ENCODE peak calls at places on chromosome 12, in four cellular contexts. R, L, I and K are unnamed samples.

GRCh38 chr12:13181375-13182070 is 15.0 kb upstream of the EMP1 start:
- DNase-seq in R (no peak), L (no peak), I (no peak), K (no peak)

GRCh38 chr12:130606245-130606644 is 109.9 kb downstream of the RIMBP2 start:
- DNase-seq in R (no peak), L (no peak), I (no peak), K (peak; percentile 40)

GRCh38 chr12:130119241-130119861 is 42.9 kb upstream of the FZD10 start:
- DNase-seq in R (no peak), L (no peak), I (no peak), K (no peak)

GRCh38 chr12:10191865-10192264 is 13.0 kb downstream of the TMEM52B start:
- DNase-seq in R (no peak), L (no peak), I (no peak), K (no peak)

GRCh38 chr12:9065607-9065856 is 50.2 kb downstream of the A2M start:
- DNase-seq in R (no peak), L (peak; percentile 11), I (no peak), K (no peak)

GRCh38 chr12:113524495-113524894 is 52.8 kb upstream of the LHX5 start:
- DNase-seq in R (no peak), L (no peak), I (no peak), K (no peak)

GRCh38 chr12:25972783-25973182 is 14.3 kb downstream of the RASSF8 start:
- DNase-seq in R (no peak), L (no peak), I (no peak), K (no peak)

GRCh38 chr12:91180577-91180976 is 2.0 kb downstream of the DCN start:
- DNase-seq in R (no peak), L (no peak), I (no peak), K (no peak)

GRCh38 chr12:122021822-122022392 is at the start of gene BCL7A:
- DNase-seq in R (peak; percentile 47), L (peak; percentile 15), I (peak; percentile 85), K (peak; percentile 74)

GRCh38 chr12:18141583-18141982 is 51.6 kb upstream of the RERGL start:
- DNase-seq in R (no peak), L (no peak), I (no peak), K (no peak)

GRCh38 chr12:69879007-69879960 is 54.3 kb downstream of the MYRFL start:
- DNase-seq in R (peak; percentile 76), L (peak; percentile 51), I (peak; percentile 67), K (peak; percentile 72)

GRCh38 chr12:3299929-3300832 is 190.8 kb upstream of the PRMT8 start:
- DNase-seq in R (peak; percentile 74), L (peak; percentile 72), I (peak; percentile 96), K (peak; percentile 41)

GRCh38 chr12:23472329-23472971 is 477.0 kb downstream of the SOX5 start:
- DNase-seq in R (no peak), L (no peak), I (no peak), K (no peak)

GRCh38 chr12:56803750-56804149 is 40.6 kb downstream of the HSD17B6 start:
- DNase-seq in R (no peak), L (no peak), I (peak; percentile 61), K (no peak)

GRCh38 chr12:7059780-7060179 is 738 bp upstream of the C1S start:
- DNase-seq in R (no peak), L (no peak), I (no peak), K (no peak)

GRCh38 chr12:109677323-109677722 is 36.3 kb upstream of the FAM222A start:
- DNase-seq in R (no peak), L (no peak), I (no peak), K (no peak)

GRCh38 chr12:56728139-56728861 is 3.2 kb upstream of the NACA start:
- DNase-seq in R (no peak), L (no peak), I (no peak), K (no peak)

GRCh38 chr12:6201199-6201608 is 1.0 kb downstream of the CD9 start:
- DNase-seq in R (peak; percentile 68), L (no peak), I (peak; percentile 62), K (no peak)

GRCh38 chr12:22631863-22632463 is 7.0 kb downstream of the ETNK1 start:
- DNase-seq in R (peak; percentile 23), L (no peak), I (no peak), K (no peak)

DNA sequence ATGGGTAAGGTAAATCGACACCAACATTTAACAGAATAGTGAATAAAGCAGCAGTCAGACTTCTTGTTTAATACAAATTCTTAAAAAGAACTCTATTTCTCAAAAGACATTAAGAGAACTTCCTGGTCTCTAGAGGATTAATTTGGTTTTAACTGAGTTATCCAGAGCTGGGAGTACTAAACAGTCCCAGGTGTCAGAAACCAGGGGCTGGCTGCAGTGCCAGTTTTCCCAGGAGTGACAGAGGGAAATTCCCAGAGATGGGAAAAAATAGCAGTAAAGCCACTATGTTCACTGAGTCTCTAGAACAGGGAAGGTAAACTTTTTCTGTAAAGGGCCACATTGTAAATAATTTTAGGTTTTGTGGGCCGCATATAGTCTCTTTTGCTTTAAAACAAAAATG is 8.8 kb downstream of the ATP5MC2 start:
- DNase-seq in R (no peak), L (no peak), I (no peak), K (no peak)
- H3K27ac ChIP-seq in R (no peak overlapping the region), L (no peak overlapping the region), I (peak overlapping the region; percentile 53), K (no peak overlapping the region)

GRCh38 chr12:16021666-16022065 is 110.5 kb downstream of the DERA start:
- DNase-seq in R (no peak), L (no peak), I (no peak), K (no peak)

GRCh38 chr12:16021026-16021425 is 109.9 kb downstream of the DERA start:
- DNase-seq in R (no peak), L (no peak), I (no peak), K (no peak)

GRCh38 chr12:16016748-16017147 is 105.6 kb downstream of the DERA start:
- DNase-seq in R (no peak), L (no peak), I (no peak), K (no peak)

GRCh38 chr12:16020034-16020433 is 108.9 kb downstream of the DERA start:
- DNase-seq in R (no peak), L (no peak), I (no peak), K (no peak)

DNA sequence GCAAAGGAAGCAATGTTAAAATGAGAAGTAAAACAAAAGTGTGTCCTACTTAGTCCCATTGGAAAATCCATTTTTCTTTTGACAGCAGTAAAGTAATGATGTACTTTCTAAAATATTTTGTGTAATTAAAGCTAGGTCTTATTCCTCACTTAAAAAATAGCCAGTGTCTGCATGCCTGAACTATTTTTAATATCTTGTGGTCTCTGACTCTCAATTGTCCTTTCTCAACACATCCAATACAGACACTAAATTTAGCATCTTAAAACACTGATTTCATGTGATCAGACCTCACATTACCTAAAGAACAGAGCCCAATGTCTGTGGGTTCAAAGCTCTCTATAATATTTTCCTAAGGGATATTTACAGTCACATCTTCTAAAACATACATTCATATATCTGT is 108.0 kb downstream of the DERA start:
- DNase-seq in R (no peak), L (no peak), I (no peak), K (no peak)
- H3K27ac ChIP-seq in R (no peak overlapping the region), L (no peak overlapping the region), I (no peak overlapping the region), K (no peak overlapping the region)

GRCh38 chr12:11705010-11705409 is 55.5 kb downstream of the ETV6 start:
- DNase-seq in R (peak; percentile 14), L (peak; percentile 69), I (no peak), K (no peak)

GRCh38 chr12:11709513-11709912 is 60.0 kb downstream of the ETV6 start:
- DNase-seq in R (no peak), L (no peak), I (no peak), K (no peak)

GRCh38 chr12:11704094-11704493 is 54.6 kb downstream of the ETV6 start:
- DNase-seq in R (no peak), L (no peak), I (no peak), K (no peak)

GRCh38 chr12:11707535-11707934 is 58.1 kb downstream of the ETV6 start:
- DNase-seq in R (no peak), L (no peak), I (no peak), K (no peak)

DNA sequence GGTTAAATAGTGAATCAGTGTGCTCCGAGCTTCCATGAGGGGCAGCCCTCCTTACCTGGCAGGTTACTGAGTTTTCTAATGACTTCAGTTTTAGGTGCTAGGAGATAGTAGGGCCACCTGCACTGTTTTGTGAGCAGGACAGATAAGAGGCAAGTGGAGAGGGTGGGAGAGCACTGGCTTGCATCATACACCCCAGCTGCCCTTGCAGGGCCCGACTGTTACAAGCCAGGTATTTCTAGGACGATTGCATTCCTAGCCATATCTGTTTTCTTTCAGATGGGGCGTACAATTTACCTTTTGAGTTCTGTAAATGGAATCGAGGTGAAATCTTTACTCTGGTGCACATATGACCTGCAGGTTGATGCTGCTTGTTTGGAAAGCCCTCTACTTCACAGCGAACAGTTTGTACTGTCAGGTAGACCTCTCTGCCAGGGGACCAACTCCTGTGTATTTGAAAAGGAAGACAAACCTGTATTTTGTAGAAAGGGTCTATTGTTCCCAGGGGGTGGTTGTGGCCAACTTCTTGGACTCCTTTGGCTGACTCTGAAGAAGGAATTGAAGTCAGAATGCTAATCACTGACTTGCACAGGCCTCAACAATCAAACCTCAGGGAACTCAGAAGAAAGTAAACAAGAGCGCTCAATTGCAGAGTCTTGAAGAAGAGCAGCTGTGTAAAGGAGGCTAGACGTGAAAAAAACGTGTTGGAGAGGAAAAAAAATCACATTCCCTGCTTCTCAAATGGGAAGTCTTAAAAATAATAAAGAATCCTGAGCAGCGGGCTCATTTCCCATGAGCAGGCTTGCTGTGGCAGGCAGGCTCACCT is 57.2 kb downstream of the ETV6 start:
- DNase-seq in R (no peak), L (peak; percentile 42), I (no peak), K (no peak)
- H3K27ac ChIP-seq in R (no peak overlapping the region), L (no peak overlapping the region), I (no peak overlapping the region), K (no peak overlapping the region)

GRCh38 chr12:107645630-107646333 is 39.8 kb upstream of the PWP1 start:
- DNase-seq in R (no peak), L (no peak), I (peak; percentile 57), K (peak; percentile 18)
- H3K27ac ChIP-seq in R (no peak overlapping the region), L (no peak overlapping the region), I (no peak overlapping the region), K (no peak overlapping the region)

DNA sequence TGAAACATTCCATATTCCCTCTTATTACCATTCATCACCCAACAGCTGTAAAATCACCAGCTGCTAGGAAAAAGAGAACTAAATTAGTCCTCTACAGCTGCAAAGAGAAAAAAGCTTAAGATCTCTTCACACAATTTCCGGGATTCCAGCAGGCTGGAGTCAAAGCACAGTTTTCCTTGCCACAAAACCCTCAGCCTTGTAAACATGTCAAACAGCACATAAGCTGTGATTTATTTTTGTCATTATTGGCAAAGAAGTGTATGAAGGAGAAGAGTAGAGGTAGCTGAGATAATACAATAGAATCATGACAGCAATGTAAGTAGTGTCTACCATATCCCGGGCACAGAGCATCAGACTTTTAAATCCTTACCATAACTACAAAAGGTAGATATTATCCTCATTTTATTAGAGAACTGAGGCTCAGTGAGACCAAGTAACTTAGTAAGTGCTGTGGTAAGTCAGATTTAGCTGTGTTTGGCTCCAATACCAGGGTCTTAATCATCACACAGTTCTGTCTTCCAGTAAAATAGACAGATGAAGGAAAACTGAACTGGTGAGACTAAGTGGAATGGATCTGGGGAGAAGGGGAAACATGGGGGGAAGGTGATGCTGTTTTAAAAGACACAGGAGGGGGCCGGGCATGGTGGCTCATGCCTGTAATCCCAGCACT is 57.3 kb downstream of the NTN4 start:
- DNase-seq in R (no peak), L (no peak), I (no peak), K (no peak)
- H3K27ac ChIP-seq in R (no peak overlapping the region), L (no peak overlapping the region), I (peak overlapping the region; percentile 41), K (peak overlapping the region; percentile 2)

GRCh38 chr12:111429760-111430417 is 24.2 kb downstream of the SH2B3 start:
- DNase-seq in R (no peak), L (no peak), I (no peak), K (no peak)
- H3K27ac ChIP-seq in R (no peak overlapping the region), L (no peak overlapping the region), I (peak overlapping the region; percentile 52), K (no peak overlapping the region)